ENCODE peak calls at places on chromosome 21, in seven cellular contexts. E, Y, W, V, J, A and N are unnamed samples. For H3K36me3, the result is how much of the 10 kb centered on the place peaks cover.

GRCh38 chr21:29508311-29508710 is 209.6 kb downstream of the BACH1 start:
- DNase-seq in E (no peak), Y (no peak), W (no peak), V (no peak), J (no peak), A (no peak), N (no peak)

GRCh38 chr21:24470852-24471251 is 1136.4 kb downstream of the MRPL39 start:
- DNase-seq in E (no peak), Y (no peak), W (no peak), V (no peak), J (no peak), A (no peak), N (no peak)

GRCh38 chr21:39184050-39184980 is 1.1 kb upstream of the PSMG1 start:
- DNase-seq in E (no peak), Y (no peak), W (no peak), V (no peak), J (no peak), A (peak), N (no peak)

GRCh38 chr21:29077651-29078090 is 4.2 kb upstream of the CCT8 start:
- DNase-seq in E (no peak), Y (no peak), W (no peak), V (no peak), J (peak), A (peak), N (peak)

GRCh38 chr21:27026501-27026900 is 59.6 kb upstream of the ADAMTS5 start:
- DNase-seq in E (no peak), Y (no peak), W (no peak), V (no peak), J (no peak), A (peak), N (no peak)

GRCh38 chr21:45324430-45325205 is 36.9 kb upstream of the POFUT2 start:
- DNase-seq in E (no peak), Y (no peak), W (no peak), V (no peak), J (no peak), A (no peak), N (peak)

GRCh38 chr21:45248301-45248892 is 39.3 kb downstream of the POFUT2 start:
- DNase-seq in E (no peak), Y (no peak), W (peak), V (no peak), J (no peak), A (no peak), N (no peak)

GRCh38 chr21:38363684-38364083 is 106.9 kb downstream of the KCNJ15 start:
- DNase-seq in E (no peak), Y (no peak), W (peak), V (no peak), J (no peak), A (no peak), N (no peak)

GRCh38 chr21:16323586-16323985 is 593.8 kb downstream of the USP25 start:
- DNase-seq in E (no peak), Y (no peak), W (no peak), V (no peak), J (no peak), A (no peak), N (no peak)

GRCh38 chr21:30620522-30620921 is at the start of gene KRTAP20-4:
- DNase-seq in E (no peak), Y (no peak), W (no peak), V (no peak), J (no peak), A (no peak), N (no peak)

GRCh38 chr21:45309069-45309521 is 21.4 kb upstream of the POFUT2 start:
- DNase-seq in E (peak), Y (peak), W (no peak), V (peak), J (peak), A (no peak), N (peak)

GRCh38 chr21:27817061-27817460 is 850.2 kb upstream of the ADAMTS5 start:
- DNase-seq in E (no peak), Y (no peak), W (no peak), V (no peak), J (no peak), A (no peak), N (no peak)

GRCh38 chr21:32298658-32299081 is at the start of gene MRAP:
- DNase-seq in E (no peak), Y (no peak), W (no peak), V (no peak), J (no peak), A (no peak), N (no peak)

GRCh38 chr21:31366825-31367224 is 22.8 kb upstream of the TIAM1 start:
- DNase-seq in E (no peak), Y (no peak), W (no peak), V (no peak), J (no peak), A (peak), N (no peak)

GRCh38 chr21:31395268-31395667 is 51.2 kb upstream of the TIAM1 start:
- DNase-seq in E (no peak), Y (no peak), W (no peak), V (no peak), J (no peak), A (no peak), N (no peak)

GRCh38 chr21:44878053-44878982 is 4.8 kb upstream of the PTTG1IP start:
- DNase-seq in E (no peak), Y (no peak), W (no peak), V (peak), J (no peak), A (peak), N (no peak)

GRCh38 chr21:45294509-45295291 is 7.0 kb upstream of the POFUT2 start:
- DNase-seq in E (no peak), Y (peak), W (peak), V (peak), J (no peak), A (peak), N (no peak)

DNA sequence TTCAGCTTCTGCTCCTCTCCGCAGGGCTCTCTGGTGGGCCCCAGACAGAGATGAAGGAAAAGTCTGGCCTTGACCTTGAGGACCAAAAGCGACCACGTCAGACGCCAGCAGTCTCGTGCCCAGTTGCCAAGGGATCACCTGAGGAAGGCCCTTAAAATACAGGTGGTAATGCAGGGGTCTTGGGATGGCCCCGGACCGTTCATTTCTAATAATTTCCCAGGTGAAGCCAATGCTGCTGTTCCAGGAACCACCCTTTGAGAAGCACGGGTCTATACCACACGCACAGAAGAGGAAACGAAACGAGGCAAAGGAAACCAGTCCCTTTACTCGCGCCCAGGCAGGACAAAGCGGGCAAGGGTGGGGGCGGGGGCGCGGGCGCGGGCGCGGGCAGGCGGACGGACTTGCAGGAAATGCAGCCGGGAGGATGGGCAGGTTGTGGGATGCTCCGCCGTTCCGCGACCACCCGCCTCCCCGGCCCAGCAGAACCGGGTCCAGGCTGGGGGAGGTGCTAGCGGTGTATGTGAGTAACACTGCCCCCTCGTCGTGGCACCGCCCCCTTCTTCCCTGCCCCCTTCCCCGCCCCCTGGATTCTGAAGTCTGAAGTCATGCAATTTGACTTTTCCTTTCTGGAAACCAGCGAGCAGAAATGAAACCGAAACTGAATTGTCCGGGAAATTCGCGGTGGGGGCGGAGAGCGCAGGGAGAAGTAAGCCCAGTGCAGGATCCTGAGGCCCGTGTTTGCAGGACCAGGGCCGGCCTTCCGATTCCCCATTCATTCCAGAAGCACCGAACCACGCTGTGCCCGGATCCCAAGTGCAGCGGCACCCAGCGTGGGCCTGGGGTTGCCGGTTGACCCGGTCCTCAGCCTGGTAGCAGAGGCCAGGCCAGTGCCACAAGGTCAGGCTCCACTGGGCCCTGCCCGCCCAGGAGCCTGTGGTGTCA is 5.8 kb upstream of the MX1 start:
- DNase-seq in E (peak), Y (peak), W (peak), V (peak), J (peak), A (peak), N (peak)
- H3K4me3 ChIP-seq in E (peak), Y (peak), W (peak), V (peak), J (peak), A (peak), N (peak)

DNA sequence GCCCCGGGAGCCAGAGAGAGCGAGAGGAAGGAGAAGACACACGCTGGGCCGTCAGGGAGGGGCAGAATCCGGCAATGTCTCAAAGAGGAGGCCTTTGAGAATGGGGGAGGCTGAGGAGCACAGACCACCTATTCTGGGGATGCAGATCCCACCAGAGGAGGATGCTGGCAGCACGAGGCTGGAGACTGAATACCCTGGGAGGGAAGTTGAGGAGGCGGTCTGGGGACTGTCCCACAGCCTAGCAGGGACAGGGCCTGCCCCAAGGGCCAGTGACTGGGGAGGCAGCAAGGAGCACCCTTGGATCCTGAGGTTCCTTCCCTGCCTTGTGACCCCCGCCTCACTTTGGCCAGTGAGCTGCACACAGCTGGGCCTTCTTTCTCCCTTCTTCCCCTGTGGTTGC is 49.2 kb downstream of the SLC37A1 start:
- DNase-seq in E (no peak), Y (no peak), W (no peak), V (no peak), J (no peak), A (no peak), N (peak)
- H3K36me3 ChIP-seq in E (under half), Y (under half), W (under half), V (under half), J (under half), A (under half), N (under half)

DNA sequence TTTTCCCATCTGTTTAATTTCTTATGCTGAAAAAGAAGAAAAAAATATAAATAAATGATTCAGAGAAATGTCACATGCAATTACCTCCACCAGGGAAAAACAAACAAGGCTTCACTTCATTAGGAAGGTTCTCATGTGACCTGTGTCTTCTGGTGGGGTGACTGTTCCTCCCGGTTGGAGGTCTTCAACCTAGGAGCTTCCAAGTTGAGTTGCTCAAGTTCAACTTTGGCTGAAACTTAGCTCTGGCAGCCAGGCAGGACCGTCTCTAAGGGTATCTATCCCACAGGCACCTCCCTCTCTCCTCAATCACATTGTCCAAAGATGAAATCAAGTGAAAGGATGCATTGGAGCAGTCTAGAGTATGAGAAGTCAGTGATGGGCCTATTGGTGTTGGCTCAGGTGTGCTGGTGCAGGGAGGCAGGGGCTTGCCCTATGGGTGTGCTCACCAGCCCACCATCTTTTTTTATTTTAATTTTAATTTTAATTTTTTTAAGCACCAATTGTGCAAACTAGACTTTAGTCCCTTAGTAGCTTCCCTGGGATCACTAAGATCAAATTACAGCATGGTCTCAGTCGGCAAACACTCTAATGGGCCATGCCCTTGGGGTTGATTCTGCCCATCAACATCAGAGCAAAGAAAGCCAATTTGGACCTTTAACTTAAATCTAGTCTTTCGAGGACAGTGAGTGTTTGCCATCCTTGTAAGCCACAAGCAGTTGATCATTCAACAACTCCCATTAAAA is 64.8 kb upstream of the KCNE2 start:
- DNase-seq in E (no peak), Y (no peak), W (no peak), V (no peak), J (no peak), A (no peak), N (no peak)
- H3K4me3 ChIP-seq in E (no peak), Y (no peak), W (no peak), V (no peak), J (no peak), A (no peak), N (no peak)

GRCh38 chr21:25927195-25927880 is 192.6 kb downstream of the GABPA start:
- DNase-seq in E (no peak), Y (no peak), W (no peak), V (no peak), J (no peak), A (no peak), N (no peak)

GRCh38 chr21:25925936-25926335 is 191.2 kb downstream of the GABPA start:
- DNase-seq in E (no peak), Y (no peak), W (no peak), V (peak), J (no peak), A (no peak), N (no peak)

GRCh38 chr21:25934130-25934529 is 199.4 kb downstream of the GABPA start:
- DNase-seq in E (no peak), Y (no peak), W (no peak), V (no peak), J (no peak), A (peak), N (no peak)

GRCh38 chr21:25931791-25932190 is 197.0 kb downstream of the GABPA start:
- DNase-seq in E (no peak), Y (no peak), W (no peak), V (no peak), J (no peak), A (no peak), N (no peak)

GRCh38 chr21:25929859-25930520 is 195.2 kb downstream of the GABPA start:
- DNase-seq in E (no peak), Y (no peak), W (no peak), V (no peak), J (no peak), A (peak), N (no peak)
- H3K36me3 ChIP-seq in E (under half), Y (under half), W (under half), V (under half), J (under half), A (under half), N (under half)

GRCh38 chr21:36069713-36070573 is at the start of gene CBR1:
- DNase-seq in E (peak), Y (peak), W (peak), V (peak), J (peak), A (peak), N (peak)
- H3K4me3 ChIP-seq in E (peak), Y (peak), W (peak), V (peak), J (peak), A (peak), N (peak)

DNA sequence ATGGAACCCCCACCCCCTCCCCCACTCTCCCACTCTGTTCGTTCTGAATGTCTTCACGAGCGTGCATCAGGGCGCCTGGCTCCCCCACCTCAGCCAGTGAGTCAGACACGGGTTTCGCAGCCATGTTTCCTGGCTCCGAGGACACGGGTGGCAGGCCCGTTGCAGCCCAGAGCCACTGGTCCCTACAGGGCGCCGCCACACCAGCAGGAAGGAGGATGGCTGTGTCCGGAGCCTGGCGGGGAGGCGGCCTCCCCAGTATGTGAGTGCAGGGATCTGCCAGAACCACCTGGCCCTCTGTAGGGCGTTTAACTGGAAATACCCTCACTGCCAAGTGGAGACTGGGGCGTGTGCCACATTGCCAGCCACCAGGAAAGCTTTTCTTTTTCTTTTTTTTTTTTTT is 18.5 kb downstream of the CSTB start:
- DNase-seq in E (no peak), Y (no peak), W (no peak), V (peak), J (no peak), A (no peak), N (no peak)
- H3K36me3 ChIP-seq in E (under half), Y (half or more), W (under half), V (under half), J (under half), A (under half), N (under half)

GRCh38 chr21:34129971-34130597 is 56.7 kb downstream of the MRPS6 start:
- DNase-seq in E (no peak), Y (no peak), W (peak), V (no peak), J (no peak), A (no peak), N (no peak)
- H3K4me3 ChIP-seq in E (no peak), Y (peak), W (peak), V (no peak), J (no peak), A (no peak), N (no peak)

GRCh38 chr21:46428286-46428685 is 30.4 kb upstream of the DIP2A start:
- DNase-seq in E (no peak), Y (no peak), W (no peak), V (no peak), J (no peak), A (no peak), N (no peak)
- H3K36me3 ChIP-seq in E (under half), Y (half or more), W (under half), V (under half), J (under half), A (under half), N (under half)